ENCODE peak calls at places on chromosomes 5 and 9, in six cellular contexts. One of them, this sample, is unnamed. For H3K9me3, the result is how much of the 10 kb centered on the place peaks cover.

GRCh38 chr9:120937596-120937995 is 11.0 kb upstream of the TRAF1 start:
- DNase-seq in CD4-positive, alpha-beta T cell: no peak
- DNase-seq in Peyer's patch: no peak
- DNase-seq in A549: no peak
- DNase-seq in tibial artery: no peak
- DNase-seq in left lung: no peak
- DNase-seq in this sample: no peak

GRCh38 chr5:60541980-60542379 is 158.0 kb downstream of the DEPDC1B start:
- DNase-seq in CD4-positive, alpha-beta T cell: no peak
- DNase-seq in Peyer's patch: no peak
- DNase-seq in A549: no peak
- DNase-seq in tibial artery: no peak
- DNase-seq in left lung: no peak
- DNase-seq in this sample: no peak

GRCh38 chr5:116759860-116760644 is 185.4 kb upstream of the SEMA6A start:
- DNase-seq in CD4-positive, alpha-beta T cell: no peak
- DNase-seq in Peyer's patch: no peak
- DNase-seq in A549: no peak
- DNase-seq in tibial artery: no peak
- DNase-seq in left lung: no peak
- DNase-seq in this sample: no peak

GRCh38 chr9:100317706-100318105 is 35.0 kb downstream of the TEX10 start:
- DNase-seq in CD4-positive, alpha-beta T cell: no peak
- DNase-seq in Peyer's patch: no peak
- DNase-seq in A549: no peak
- DNase-seq in tibial artery: no peak
- DNase-seq in left lung: no peak
- DNase-seq in this sample: no peak

GRCh38 chr9:12775373-12775962 is 648 bp downstream of the LURAP1L start:
- DNase-seq in CD4-positive, alpha-beta T cell: no peak
- DNase-seq in Peyer's patch: peak
- DNase-seq in A549: no peak
- DNase-seq in tibial artery: no peak
- DNase-seq in left lung: no peak
- DNase-seq in this sample: peak

GRCh38 chr9:88663766-88664419 is 128.9 kb downstream of the NXNL2 start:
- DNase-seq in CD4-positive, alpha-beta T cell: no peak
- DNase-seq in Peyer's patch: no peak
- DNase-seq in A549: no peak
- DNase-seq in tibial artery: no peak
- DNase-seq in left lung: no peak
- DNase-seq in this sample: no peak

GRCh38 chr5:178630475-178630930 is 3.7 kb upstream of the CLK4 start:
- DNase-seq in CD4-positive, alpha-beta T cell: no peak
- DNase-seq in Peyer's patch: no peak
- DNase-seq in A549: peak
- DNase-seq in tibial artery: no peak
- DNase-seq in left lung: no peak
- DNase-seq in this sample: no peak

GRCh38 chr5:175390352-175391083 is 53.5 kb downstream of the DRD1 start:
- DNase-seq in CD4-positive, alpha-beta T cell: no peak
- DNase-seq in Peyer's patch: no peak
- DNase-seq in A549: no peak
- DNase-seq in tibial artery: no peak
- DNase-seq in left lung: no peak
- DNase-seq in this sample: no peak

GRCh38 chr5:14187660-14188059 is 44.5 kb downstream of the TRIO start:
- DNase-seq in CD4-positive, alpha-beta T cell: no peak
- DNase-seq in Peyer's patch: no peak
- DNase-seq in A549: peak
- DNase-seq in tibial artery: no peak
- DNase-seq in left lung: no peak
- DNase-seq in this sample: no peak

GRCh38 chr5:57199866-57200265 is 26.0 kb downstream of the GPBP1 start:
- DNase-seq in CD4-positive, alpha-beta T cell: no peak
- DNase-seq in Peyer's patch: no peak
- DNase-seq in A549: no peak
- DNase-seq in tibial artery: no peak
- DNase-seq in left lung: no peak
- DNase-seq in this sample: peak

GRCh38 chr5:98497391-98497790 is 276.1 kb upstream of the RGMB start:
- DNase-seq in CD4-positive, alpha-beta T cell: no peak
- DNase-seq in Peyer's patch: no peak
- DNase-seq in A549: no peak
- DNase-seq in tibial artery: no peak
- DNase-seq in left lung: no peak
- DNase-seq in this sample: no peak

GRCh38 chr5:9244417-9244816 is 301.5 kb downstream of the SEMA5A start:
- DNase-seq in CD4-positive, alpha-beta T cell: no peak
- DNase-seq in Peyer's patch: no peak
- DNase-seq in A549: no peak
- DNase-seq in tibial artery: no peak
- DNase-seq in left lung: no peak
- DNase-seq in this sample: no peak

GRCh38 chr9:38287420-38287985 is 105.0 kb upstream of the ALDH1B1 start:
- DNase-seq in CD4-positive, alpha-beta T cell: no peak
- DNase-seq in Peyer's patch: peak
- DNase-seq in A549: no peak
- DNase-seq in tibial artery: no peak
- DNase-seq in left lung: no peak
- DNase-seq in this sample: no peak

GRCh38 chr9:27529316-27530278 is at the start of gene MOB3B:
- DNase-seq in CD4-positive, alpha-beta T cell: peak
- DNase-seq in Peyer's patch: peak
- DNase-seq in A549: peak
- DNase-seq in tibial artery: peak
- DNase-seq in left lung: peak
- DNase-seq in this sample: peak

GRCh38 chr9:15707000-15707399 is 154.2 kb downstream of the CCDC171 start:
- DNase-seq in CD4-positive, alpha-beta T cell: no peak
- DNase-seq in Peyer's patch: no peak
- DNase-seq in A549: no peak
- DNase-seq in tibial artery: no peak
- DNase-seq in left lung: no peak
- DNase-seq in this sample: no peak

GRCh38 chr5:169716287-169716686 is 79.2 kb downstream of the DOCK2 start:
- DNase-seq in CD4-positive, alpha-beta T cell: no peak
- DNase-seq in Peyer's patch: no peak
- DNase-seq in A549: no peak
- DNase-seq in tibial artery: no peak
- DNase-seq in left lung: no peak
- DNase-seq in this sample: no peak

GRCh38 chr9:122261469-122261881 is 3.2 kb downstream of the RBM18 start:
- DNase-seq in CD4-positive, alpha-beta T cell: no peak
- DNase-seq in Peyer's patch: peak
- DNase-seq in A549: peak
- DNase-seq in tibial artery: peak
- DNase-seq in left lung: peak
- DNase-seq in this sample: peak

GRCh38 chr5:139806111-139806510 is 10.5 kb downstream of the PSD2 start:
- DNase-seq in CD4-positive, alpha-beta T cell: no peak
- DNase-seq in Peyer's patch: no peak
- DNase-seq in A549: no peak
- DNase-seq in tibial artery: no peak
- DNase-seq in left lung: no peak
- DNase-seq in this sample: no peak

GRCh38 chr5:65952259-65952658 is 25.9 kb downstream of the ERBIN start:
- DNase-seq in CD4-positive, alpha-beta T cell: no peak
- DNase-seq in Peyer's patch: no peak
- DNase-seq in A549: no peak
- DNase-seq in tibial artery: no peak
- DNase-seq in left lung: no peak
- DNase-seq in this sample: no peak

GRCh38 chr9:126934441-126934840 is 19.9 kb downstream of the RALGPS1 start:
- DNase-seq in CD4-positive, alpha-beta T cell: no peak
- DNase-seq in Peyer's patch: no peak
- DNase-seq in A549: no peak
- DNase-seq in tibial artery: no peak
- DNase-seq in left lung: no peak
- DNase-seq in this sample: no peak

GRCh38 chr5:94562327-94562971 is 56.0 kb downstream of the KIAA0825 start:
- DNase-seq in CD4-positive, alpha-beta T cell: no peak
- DNase-seq in Peyer's patch: no peak
- DNase-seq in A549: no peak
- DNase-seq in tibial artery: no peak
- DNase-seq in left lung: no peak
- DNase-seq in this sample: no peak

GRCh38 chr5:40333459-40334241 is 346.1 kb upstream of the PTGER4 start:
- DNase-seq in CD4-positive, alpha-beta T cell: no peak
- DNase-seq in Peyer's patch: no peak
- DNase-seq in A549: peak
- DNase-seq in tibial artery: no peak
- DNase-seq in left lung: no peak
- DNase-seq in this sample: no peak

GRCh38 chr9:76581752-76582151 is 122.8 kb downstream of the GCNT1 start:
- DNase-seq in CD4-positive, alpha-beta T cell: no peak
- DNase-seq in Peyer's patch: no peak
- DNase-seq in A549: no peak
- DNase-seq in tibial artery: no peak
- DNase-seq in left lung: no peak
- DNase-seq in this sample: no peak

GRCh38 chr9:76583256-76583655 is 124.3 kb downstream of the GCNT1 start:
- DNase-seq in CD4-positive, alpha-beta T cell: no peak
- DNase-seq in Peyer's patch: no peak
- DNase-seq in A549: no peak
- DNase-seq in tibial artery: no peak
- DNase-seq in left lung: no peak
- DNase-seq in this sample: no peak

GRCh38 chr9:76586555-76587314 is 127.8 kb downstream of the GCNT1 start:
- DNase-seq in CD4-positive, alpha-beta T cell: no peak
- DNase-seq in Peyer's patch: no peak
- DNase-seq in A549: no peak
- DNase-seq in tibial artery: no peak
- DNase-seq in left lung: no peak
- DNase-seq in this sample: no peak

GRCh38 chr9:76588320-76588719 is 129.3 kb downstream of the GCNT1 start:
- DNase-seq in CD4-positive, alpha-beta T cell: no peak
- DNase-seq in Peyer's patch: no peak
- DNase-seq in A549: no peak
- DNase-seq in tibial artery: no peak
- DNase-seq in left lung: no peak
- DNase-seq in this sample: no peak

GRCh38 chr9:76585487-76586459 is 126.8 kb downstream of the GCNT1 start:
- DNase-seq in CD4-positive, alpha-beta T cell: no peak
- DNase-seq in Peyer's patch: no peak
- DNase-seq in A549: no peak
- DNase-seq in tibial artery: no peak
- DNase-seq in left lung: no peak
- DNase-seq in this sample: no peak
- H3K27ac ChIP-seq in CD4-positive, alpha-beta T cell: no peak
- H3K27ac ChIP-seq in Peyer's patch: peak
- H3K27ac ChIP-seq in A549: no peak
- H3K27ac ChIP-seq in tibial artery: no peak
- H3K27ac ChIP-seq in left lung: no peak
- H3K27ac ChIP-seq in this sample: no peak

DNA sequence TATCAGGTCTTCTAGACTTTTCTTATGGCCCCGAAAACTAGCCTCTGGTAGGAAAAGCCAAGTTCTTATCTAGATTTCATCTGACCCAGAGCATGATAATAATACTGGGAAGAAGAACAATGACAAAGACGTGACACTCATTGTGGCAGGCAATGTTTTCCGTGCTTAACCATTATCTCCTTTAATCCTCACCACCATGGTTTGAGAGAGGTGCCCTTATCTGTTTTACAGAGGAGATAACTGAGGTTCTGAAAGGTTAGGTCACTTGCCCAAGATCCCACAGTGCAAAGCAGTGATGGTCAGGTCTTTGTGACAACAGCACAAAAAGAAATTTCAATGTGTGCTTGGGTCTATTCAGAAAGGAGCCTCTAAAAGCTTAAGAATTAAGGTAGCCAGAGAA is 115.6 kb downstream of the DPYSL3 start:
- DNase-seq in CD4-positive, alpha-beta T cell: no peak
- DNase-seq in Peyer's patch: no peak
- DNase-seq in A549: no peak
- DNase-seq in tibial artery: no peak
- DNase-seq in left lung: no peak
- DNase-seq in this sample: no peak
- TF ChIP-seq CTCF in CD4-positive, alpha-beta T cell: no peak
- TF ChIP-seq CTCF in Peyer's patch: no peak
- TF ChIP-seq CTCF in A549: no peak
- TF ChIP-seq CTCF in tibial artery: no peak
- TF ChIP-seq CTCF in left lung: no peak
- TF ChIP-seq CTCF in this sample: no peak

DNA sequence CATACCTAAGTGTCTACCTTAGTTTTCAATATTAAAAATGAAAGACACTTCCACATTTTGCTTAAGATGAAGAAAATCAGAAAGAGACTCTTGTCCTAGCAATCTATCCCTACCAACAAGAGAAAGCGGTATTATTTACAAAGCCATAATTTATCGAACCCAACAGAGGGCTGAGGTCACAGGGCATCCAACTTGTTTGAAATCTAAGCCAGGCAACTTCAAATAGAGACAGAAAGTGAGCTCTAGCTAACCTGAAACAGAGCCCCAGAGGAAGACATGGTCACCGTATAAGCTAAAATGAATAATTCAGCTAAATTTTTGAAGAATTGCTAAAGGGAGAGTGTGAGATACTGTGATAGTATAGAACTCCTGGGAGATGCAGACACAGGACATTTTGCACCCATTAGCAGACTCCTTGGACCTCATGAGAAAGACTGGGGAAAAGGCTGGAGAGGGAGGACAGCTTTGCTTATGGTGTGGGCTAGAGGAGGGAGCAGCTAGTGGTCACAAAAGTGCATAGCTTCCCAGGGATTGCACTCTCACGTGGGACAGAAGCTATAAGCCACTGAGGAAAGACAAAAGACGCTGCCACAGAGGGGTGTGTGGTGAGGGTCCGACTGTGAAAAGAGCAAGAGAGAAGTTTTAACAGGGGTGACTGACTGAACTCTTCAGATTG is 624.2 kb upstream of the GRIN3A start:
- DNase-seq in CD4-positive, alpha-beta T cell: no peak
- DNase-seq in Peyer's patch: no peak
- DNase-seq in A549: no peak
- DNase-seq in tibial artery: no peak
- DNase-seq in left lung: no peak
- DNase-seq in this sample: no peak
- H3K9me3 ChIP-seq in CD4-positive, alpha-beta T cell: under half
- H3K9me3 ChIP-seq in Peyer's patch: under half
- H3K9me3 ChIP-seq in A549: under half
- H3K9me3 ChIP-seq in tibial artery: under half
- H3K9me3 ChIP-seq in left lung: under half
- H3K9me3 ChIP-seq in this sample: under half

GRCh38 chr9:21415492-21416267 is 6.8 kb downstream of the IFNA8 start:
- DNase-seq in CD4-positive, alpha-beta T cell: no peak
- DNase-seq in Peyer's patch: no peak
- DNase-seq in A549: peak
- DNase-seq in tibial artery: no peak
- DNase-seq in left lung: no peak
- DNase-seq in this sample: no peak
- H3K27ac ChIP-seq in CD4-positive, alpha-beta T cell: no peak
- H3K27ac ChIP-seq in Peyer's patch: no peak
- H3K27ac ChIP-seq in A549: peak
- H3K27ac ChIP-seq in tibial artery: no peak
- H3K27ac ChIP-seq in left lung: no peak
- H3K27ac ChIP-seq in this sample: no peak

This sample was measured in upper lobe of right lung.